ENCODE peak calls at places on chromosomes 1 and 21, in six cellular contexts. E is left lobe of liver; K is activated CD4-positive, alpha-beta T cell treated with anti-CD3 and anti-CD28 coated beads for 1 hour; S is occipital lobe; I is B cell; G is T-helper 9 cell. X is an unnamed sample.

GRCh38 chr1:205480349-205481278 is 23.9 kb upstream of the CDK18 start:
- DNase-seq in E (no peak), K (no peak), S (no peak), I (peak; percentile 65), G (peak; percentile 57), X (no peak)

GRCh38 chr1:234897754-234898454 is 230.7 kb downstream of the TOMM20 start:
- DNase-seq in E (no peak), K (no peak), S (no peak), I (no peak), G (no peak), X (no peak)

GRCh38 chr1:178093958-178094751 is at the start of gene RASAL2:
- DNase-seq in E (peak; percentile 76), K (no peak), S (peak; percentile 75), I (no peak), G (no peak), X (no peak)

GRCh38 chr1:73839922-73840321 is 358.1 kb downstream of the LRRIQ3 start:
- DNase-seq in E (no peak), K (no peak), S (no peak), I (no peak), G (no peak), X (peak; percentile 8)

GRCh38 chr1:3219005-3219724 is 150.2 kb downstream of the PRDM16 start:
- DNase-seq in E (peak; percentile 55), K (no peak), S (peak; percentile 77), I (no peak), G (no peak), X (peak; percentile 25)

GRCh38 chr1:234398849-234399381 is 25.7 kb downstream of the COA6 start:
- DNase-seq in E (no peak), K (no peak), S (no peak), I (no peak), G (no peak), X (no peak)

GRCh38 chr1:14129009-14129408 is 429.0 kb downstream of the PRDM2 start:
- DNase-seq in E (no peak), K (no peak), S (no peak), I (no peak), G (no peak), X (no peak)

GRCh38 chr1:175857756-175858155 is 114.4 kb upstream of the TNR start:
- DNase-seq in E (no peak), K (no peak), S (no peak), I (no peak), G (no peak), X (no peak)

GRCh38 chr1:2583871-2584341 is 2.7 kb upstream of the PRXL2B start:
- DNase-seq in E (no peak), K (no peak), S (no peak), I (no peak), G (peak; percentile 25), X (peak; percentile 79)

GRCh38 chr1:197725044-197725443 is 50.2 kb downstream of the DENND1B start:
- DNase-seq in E (no peak), K (no peak), S (no peak), I (no peak), G (no peak), X (no peak)

GRCh38 chr1:65799601-65800000 is 6.9 kb downstream of the PDE4B start:
- DNase-seq in E (no peak), K (no peak), S (no peak), I (no peak), G (no peak), X (no peak)

GRCh38 chr1:22963044-22963677 is 9.5 kb downstream of the LACTBL1 start:
- DNase-seq in E (peak; percentile 23), K (no peak), S (no peak), I (no peak), G (no peak), X (no peak)

GRCh38 chr21:18334066-18334465 is 69.5 kb downstream of the TMPRSS15 start:
- DNase-seq in E (no peak), K (no peak), S (no peak), I (no peak), G (no peak), X (no peak)

GRCh38 chr1:230307213-230307612 is 118.9 kb downstream of the PGBD5 start:
- DNase-seq in E (no peak), K (no peak), S (no peak), I (no peak), G (no peak), X (no peak)

GRCh38 chr1:111516008-111516535 is 12.6 kb upstream of the ADORA3 start:
- DNase-seq in E (peak; percentile 59), K (no peak), S (no peak), I (peak; percentile 63), G (no peak), X (no peak)

GRCh38 chr1:111205724-111206070 is 5.3 kb upstream of the DENND2D start:
- DNase-seq in E (no peak), K (no peak), S (no peak), I (no peak), G (no peak), X (no peak)

GRCh38 chr1:18480315-18481189 is at the start of gene KLHDC7A:
- DNase-seq in E (peak; percentile 94), K (no peak), S (peak; percentile 12), I (no peak), G (no peak), X (peak; percentile 21)

GRCh38 chr21:39456665-39457064 is 4.9 kb downstream of the SH3BGR start:
- DNase-seq in E (no peak), K (no peak), S (no peak), I (no peak), G (no peak), X (no peak)

GRCh38 chr1:61561666-61562065 is 163.3 kb downstream of the TM2D1 start:
- DNase-seq in E (no peak), K (no peak), S (no peak), I (no peak), G (no peak), X (no peak)

GRCh38 chr1:41754540-41754939 is 164.2 kb downstream of the HIVEP3 start:
- DNase-seq in E (no peak), K (no peak), S (no peak), I (no peak), G (no peak), X (no peak)

GRCh38 chr1:65264197-65264929 is 45.0 kb upstream of the DNAJC6 start:
- DNase-seq in E (no peak), K (no peak), S (peak; percentile 71), I (no peak), G (no peak), X (no peak)

GRCh38 chr1:3226191-3226590 is 157.2 kb downstream of the PRDM16 start:
- DNase-seq in E (no peak), K (no peak), S (no peak), I (no peak), G (no peak), X (no peak)

GRCh38 chr1:5678759-5679158 is 313.5 kb downstream of the NPHP4 start:
- DNase-seq in E (no peak), K (no peak), S (no peak), I (no peak), G (no peak), X (no peak)

GRCh38 chr1:194476351-194476750 is 1289.9 kb upstream of the B3GALT2 start:
- DNase-seq in E (no peak), K (no peak), S (no peak), I (no peak), G (no peak), X (no peak)

GRCh38 chr1:22527122-22527521 is 36.2 kb upstream of the EPHA8 start:
- DNase-seq in E (no peak), K (no peak), S (no peak), I (no peak), G (no peak), X (no peak)

GRCh38 chr1:54425152-54425584 is 19.0 kb upstream of the SSBP3 start:
- DNase-seq in E (peak; percentile 88), K (no peak), S (no peak), I (no peak), G (no peak), X (no peak)